ENCODE peak calls at places on chromosomes 1 and 21, in eight cellular contexts. J is GM12878, S is mucosa of descending colon, L is body of pancreas, D is ovary, A is HL-60, E is right atrium auricular region, G is choroid plexus epithelial cell. Z is an unnamed sample.

GRCh38 chr1:201645956-201646355 is 107.0 kb downstream of the NAV1 start:
- DNase-seq in E (no peak), A (no peak), G (no peak), S (no peak), J (no peak), D (no peak), L (no peak), Z (no peak)

GRCh38 chr21:23401278-23401677 is 2206.0 kb downstream of the MRPL39 start:
- DNase-seq in E (no peak), A (no peak), J (no peak), D (no peak), S (no peak), L (no peak), G (peak; percentile 28), Z (peak; percentile 9)

GRCh38 chr1:214496126-214496525 is 55.3 kb downstream of the PTPN14 start:
- DNase-seq in G (no peak), A (no peak), E (no peak), L (no peak), S (no peak), J (no peak), D (no peak), Z (no peak)

GRCh38 chr1:234014208-234014607 is 109.7 kb downstream of the SLC35F3 start:
- DNase-seq in D (no peak), A (no peak), L (no peak), S (no peak), J (no peak), E (no peak), G (no peak), Z (no peak)

GRCh38 chr21:28794341-28794970 is 198.2 kb downstream of the LTN1 start:
- DNase-seq in D (no peak), S (no peak), G (no peak), A (no peak), L (no peak), E (no peak), J (no peak), Z (no peak)

GRCh38 chr1:216818284-216818683 is 95.1 kb upstream of the ESRRG start:
- DNase-seq in S (no peak), G (no peak), L (no peak), E (no peak), D (no peak), J (no peak), A (no peak), Z (no peak)

GRCh38 chr21:45050786-45051489 is 23.4 kb upstream of the ADARB1 start:
- DNase-seq in E (no peak), A (no peak), J (no peak), L (no peak), D (no peak), S (no peak), G (peak; percentile 97), Z (no peak)

GRCh38 chr1:53361541-53361961 is 33.7 kb upstream of the LRP8 start:
- DNase-seq in L (peak; percentile 9), J (no peak), A (no peak), G (no peak), E (no peak), S (peak; percentile 19), D (no peak), Z (no peak)

GRCh38 chr1:53619811-53620619 is 118.9 kb downstream of the GLIS1 start:
- DNase-seq in A (no peak), L (no peak), G (peak; percentile 14), J (no peak), E (no peak), S (no peak), D (no peak), Z (no peak)

GRCh38 chr21:31845151-31845550 is 27.7 kb upstream of the HUNK start:
- DNase-seq in A (no peak), G (no peak), L (no peak), E (no peak), S (no peak), J (no peak), D (no peak), Z (no peak)

GRCh38 chr21:25955646-25956045 is 214.9 kb downstream of the APP start:
- DNase-seq in D (no peak), G (no peak), E (no peak), A (no peak), S (no peak), J (no peak), L (no peak), Z (no peak)

GRCh38 chr1:207981976-207982375 is 71.1 kb upstream of the CD34 start:
- DNase-seq in L (no peak), J (no peak), A (no peak), E (peak; percentile 56), G (peak; percentile 35), S (no peak), D (no peak), Z (peak; percentile 30)

GRCh38 chr1:115255154-115255553 is 82.9 kb downstream of the NGF start:
- DNase-seq in E (no peak), J (no peak), G (peak; percentile 80), L (no peak), A (no peak), S (no peak), D (no peak), Z (no peak)

GRCh38 chr21:31987696-31988095 is 114.9 kb downstream of the HUNK start:
- DNase-seq in G (no peak), E (no peak), A (no peak), L (no peak), D (no peak), J (no peak), S (peak; percentile 66), Z (no peak)

GRCh38 chr21:33374874-33375644 is 28.2 kb upstream of the IFNGR2 start:
- DNase-seq in A (no peak), D (no peak), S (no peak), J (no peak), E (no peak), L (no peak), G (no peak), Z (peak; percentile 50)
- TF ChIP-seq CTCF in A (no peak), D (no peak), S (no peak), J (no peak), E (no peak), L (no peak), G (no peak), Z (no peak)

GRCh38 chr1:6870571-6870970 is 85.3 kb downstream of the CAMTA1 start:
- DNase-seq in G (peak; percentile 55), E (no peak), A (no peak), J (no peak), L (no peak), S (no peak), D (no peak), Z (no peak)

GRCh38 chr1:6869002-6869380 is 83.7 kb downstream of the CAMTA1 start:
- DNase-seq in D (no peak), S (no peak), A (no peak), G (no peak), J (no peak), E (no peak), L (no peak), Z (no peak)

GRCh38 chr1:6868371-6869001 is 83.2 kb downstream of the CAMTA1 start:
- DNase-seq in A (no peak), J (no peak), D (no peak), S (no peak), E (no peak), G (peak; percentile 60), L (no peak), Z (peak; percentile 25)

GRCh38 chr1:6871300-6871972 is 86.2 kb downstream of the CAMTA1 start:
- DNase-seq in A (no peak), D (no peak), E (no peak), S (no peak), J (no peak), L (no peak), G (no peak), Z (no peak)

DNA sequence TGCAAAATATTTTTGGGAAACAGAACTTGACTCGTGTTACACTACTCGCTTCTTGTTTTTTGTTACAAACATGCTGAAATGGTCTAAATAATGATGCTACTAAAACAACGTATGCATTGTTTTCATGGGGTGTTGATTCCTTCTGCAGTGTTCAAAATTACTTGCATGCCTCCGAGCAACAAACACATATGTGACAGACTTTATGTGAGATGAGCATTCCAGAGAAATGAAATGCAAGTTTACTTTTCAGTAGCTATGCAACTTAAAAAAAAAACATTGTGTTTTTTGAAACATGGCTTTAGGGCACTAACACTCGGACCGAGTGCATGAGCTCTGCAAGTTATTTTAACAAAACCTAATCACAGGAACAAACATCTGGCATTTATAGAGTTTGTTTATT is 84.8 kb downstream of the CAMTA1 start:
- DNase-seq in J (no peak), S (no peak), D (no peak), G (peak; percentile 62), L (no peak), A (no peak), E (no peak), Z (no peak)
- H3K4me3 ChIP-seq in J (no peak overlapping the region), S (no peak overlapping the region), D (no peak overlapping the region), G (no peak overlapping the region), L (no peak overlapping the region), A (no peak overlapping the region), E (no peak overlapping the region), Z (no peak overlapping the region)

DNA sequence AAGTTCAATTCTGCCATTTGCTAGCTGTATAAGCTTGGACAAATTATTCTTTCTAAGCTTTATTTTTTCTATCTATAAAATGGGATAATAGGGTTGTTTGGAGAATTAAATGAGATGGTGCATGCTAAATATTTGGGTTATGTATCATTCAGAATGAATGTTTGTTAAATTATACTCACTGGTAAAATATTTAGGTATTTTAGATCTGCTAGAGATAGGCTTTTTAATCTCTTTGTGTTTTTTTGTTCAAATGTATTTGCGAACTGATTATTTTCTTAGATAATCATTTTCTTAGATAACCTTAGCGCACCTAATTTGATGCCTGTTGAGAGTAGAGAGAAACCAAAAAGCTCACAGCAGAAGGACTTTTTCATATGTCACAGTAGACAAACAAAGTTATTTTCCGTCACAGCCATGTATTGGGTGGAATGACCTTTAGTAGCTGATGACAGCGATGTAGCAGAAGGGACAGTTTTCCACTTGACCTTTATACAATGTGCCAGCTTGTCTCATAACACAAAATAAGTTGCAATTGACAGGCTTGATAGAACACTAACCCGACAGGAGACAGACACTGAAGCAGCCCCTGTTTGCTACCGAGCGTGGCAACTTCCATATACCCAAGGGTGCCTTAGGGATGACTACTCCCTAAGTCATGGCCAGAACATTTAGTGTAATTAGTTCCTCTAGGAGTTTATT is 93.0 kb downstream of the DISC1 start:
- DNase-seq in G (no peak), E (no peak), S (no peak), L (no peak), A (no peak), D (no peak), J (no peak), Z (no peak)
- TF ChIP-seq CTCF in G (no peak), E (no peak), S (no peak), L (no peak), A (no peak), D (no peak), J (no peak), Z (no peak)

DNA sequence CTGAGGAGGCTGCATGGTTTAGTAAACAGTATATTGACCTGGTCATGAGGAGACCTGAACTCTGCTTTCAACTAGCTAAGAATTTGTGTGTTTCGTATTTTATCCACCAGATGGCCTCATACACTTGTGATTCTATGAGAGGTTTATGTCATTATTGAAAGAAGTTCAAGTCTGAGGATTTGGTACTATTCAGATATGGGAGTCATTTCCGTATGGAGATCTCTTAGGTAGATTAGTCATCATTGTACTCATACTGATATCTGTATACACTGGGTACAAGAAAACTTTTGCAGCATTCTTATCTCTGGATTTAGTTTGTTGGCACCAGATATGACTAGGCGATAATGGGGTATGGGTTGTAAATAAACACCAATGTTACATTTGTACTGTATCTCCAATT is 26.6 kb downstream of the ATF6 start:
- DNase-seq in E (no peak), D (no peak), A (peak; percentile 17), J (peak; percentile 23), L (no peak), G (peak; percentile 89), S (no peak), Z (peak; percentile 66)
- H3K4me3 ChIP-seq in E (no peak overlapping the region), D (no peak overlapping the region), A (no peak overlapping the region), J (no peak overlapping the region), L (no peak overlapping the region), G (no peak overlapping the region), S (no peak overlapping the region), Z (no peak overlapping the region)

Z was measured in GM12865.